ENCODE peak calls at places on chromosomes 11 and 22, in eight cellular contexts. F is activated CD4-positive, alpha-beta T cell treated with anti-CD3 and anti-CD28 coated beads, Interleukin-2, amount 10 ng/mL, durations not matched to agents 7 days and 5 days; H is A549; Y is stimulated activated CD8-positive, alpha-beta memory T cell treated with anti-CD3 and anti-CD28 coated beads, Interleukin-12 subunit alpha, Interleukin-12 subunit beta, amount 100 ng/mL, for 1 hour; E is endodermal cell; I is activated naive CD4-positive, alpha-beta T cell; D is LHCN-M2; A is left cardiac atrium. P is an unnamed sample.

GRCh38 chr11:61999141-61999975 is 31.9 kb upstream of the FTH1 start:
- DNase-seq in I (no peak), E (no peak), Y (no peak), A (no peak), D (peak; percentile 26), H (peak; percentile 41), F (no peak), P (no peak)

GRCh38 chr11:13495929-13496328 is at the start of gene PTH:
- DNase-seq in E (no peak), D (no peak), Y (no peak), I (no peak), F (no peak), H (no peak), A (no peak), P (no peak)

GRCh38 chr11:35367491-35367890 is 51.9 kb downstream of the SLC1A2 start:
- DNase-seq in Y (no peak), I (no peak), F (no peak), H (no peak), E (no peak), A (no peak), D (peak; percentile 78), P (no peak)

GRCh38 chr11:94127632-94128031 is 1.0 kb upstream of the PANX1 start:
- DNase-seq in F (no peak), D (no peak), E (no peak), H (no peak), I (no peak), Y (no peak), A (no peak), P (no peak)

GRCh38 chr11:57214087-57214395 is 23.0 kb downstream of the APLNR start:
- DNase-seq in Y (no peak), F (no peak), A (no peak), E (no peak), D (peak; percentile 27), H (no peak), I (no peak), P (no peak)

GRCh38 chr22:37965940-37966664 is 12.6 kb downstream of the POLR2F start:
- DNase-seq in E (no peak), I (no peak), F (no peak), D (no peak), A (no peak), Y (no peak), H (no peak), P (no peak)

GRCh38 chr11:118274184-118274583 is 10.1 kb upstream of the MPZL2 start:
- DNase-seq in A (no peak), Y (no peak), E (no peak), H (no peak), F (no peak), I (no peak), D (no peak), P (no peak)

GRCh38 chr22:44191036-44191454 is 10.3 kb downstream of the PARVG start:
- DNase-seq in Y (no peak), I (no peak), E (no peak), D (no peak), H (no peak), A (no peak), F (peak; percentile 22), P (no peak)

GRCh38 chr22:49433717-49434611 is 393.7 kb downstream of the BRD1 start:
- DNase-seq in H (peak; percentile 27), F (no peak), A (no peak), Y (no peak), E (peak; percentile 85), D (no peak), I (no peak), P (no peak)

GRCh38 chr11:95699631-95700470 is 89.7 kb downstream of the FAM76B start:
- DNase-seq in I (no peak), A (no peak), Y (no peak), D (no peak), F (no peak), E (no peak), H (no peak), P (no peak)

GRCh38 chr22:48262596-48263430 is 1500.4 kb downstream of the TBC1D22A start:
- DNase-seq in H (no peak), A (no peak), Y (no peak), D (no peak), F (no peak), E (peak; percentile 29), I (no peak), P (no peak)

GRCh38 chr22:30453731-30454510 is 17.9 kb downstream of the SEC14L3 start:
- DNase-seq in Y (no peak), H (peak; percentile 31), I (no peak), A (no peak), E (peak; percentile 60), D (no peak), F (peak; percentile 42), P (no peak)

GRCh38 chr11:92552942-92553341 is 328.3 kb downstream of the FAT3 start:
- DNase-seq in D (peak; percentile 1), I (no peak), E (no peak), H (peak; percentile 4), A (no peak), F (no peak), Y (no peak), P (no peak)

GRCh38 chr11:120839846-120840402 is 184.0 kb upstream of the TBCEL start:
- DNase-seq in H (no peak), I (no peak), D (no peak), Y (no peak), F (no peak), E (no peak), A (no peak), P (no peak)

P was measured in spleen.